ENCODE peak calls at places on chromosome 18, in five cellular contexts. X, I, U, D and S are unnamed samples.

GRCh38 chr18:63192885-63193349 is 126.7 kb downstream of the BCL2 start:
- DNase-seq in U (no peak), X (no peak), I (no peak), D (no peak), S (no peak)

GRCh38 chr18:51266736-51267135 is 69.3 kb upstream of the MEX3C start:
- DNase-seq in I (no peak), D (no peak), U (no peak), X (no peak), S (no peak)

GRCh38 chr18:58848685-58849084 is 16.0 kb upstream of the ZNF532 start:
- DNase-seq in I (no peak), D (no peak), U (no peak), X (no peak), S (no peak)

GRCh38 chr18:400466-400865 is 100.0 kb downstream of the COLEC12 start:
- DNase-seq in I (no peak), D (no peak), U (no peak), X (no peak), S (no peak)

GRCh38 chr18:25875574-25875973 is 214.8 kb downstream of the SS18 start:
- DNase-seq in I (no peak), D (peak; percentile 5), X (peak; percentile 29), U (no peak), S (no peak)

GRCh38 chr18:79852561-79853302 is 55.0 kb downstream of the KCNG2 start:
- DNase-seq in I (no peak), D (no peak), U (no peak), X (no peak), S (peak; percentile 36)

GRCh38 chr18:995641-996040 is 91.0 kb downstream of the ADCYAP1 start:
- DNase-seq in U (no peak), X (no peak), I (no peak), D (peak; percentile 34), S (no peak)

GRCh38 chr18:47754311-47755101 is 176.0 kb downstream of the SMAD2 start:
- DNase-seq in X (no peak), U (no peak), I (peak; percentile 71), D (no peak), S (peak; percentile 49)

GRCh38 chr18:12843420-12844346 is 40.4 kb downstream of the PTPN2 start:
- DNase-seq in U (no peak), D (no peak), X (no peak), I (no peak), S (no peak)

GRCh38 chr18:22188551-22189267 is 19.3 kb downstream of the GATA6 start:
- DNase-seq in U (no peak), I (no peak), D (no peak), X (peak; percentile 69), S (peak; percentile 91)

GRCh38 chr18:79664525-79665125 is 15.0 kb upstream of the CTDP1 start:
- DNase-seq in I (no peak), D (peak; percentile 61), X (no peak), U (no peak), S (no peak)

GRCh38 chr18:55300469-55301195 is 287.4 kb downstream of the TCF4 start:
- DNase-seq in D (no peak), U (no peak), I (no peak), X (no peak), S (no peak)

GRCh38 chr18:2050702-2051201 is 520.6 kb downstream of the METTL4 start:
- DNase-seq in I (no peak), U (no peak), X (no peak), D (peak; percentile 63), S (no peak)

GRCh38 chr18:47953471-47953931 is 23.0 kb upstream of the SMAD2 start:
- DNase-seq in X (peak; percentile 37), U (peak; percentile 37), D (peak; percentile 79), I (no peak), S (peak; percentile 61)

GRCh38 chr18:13446581-13447470 is 228.3 kb downstream of the LDLRAD4 start:
- DNase-seq in U (no peak), I (no peak), X (no peak), D (no peak), S (no peak)

GRCh38 chr18:10135302-10135926 is 221.6 kb downstream of the VAPA start:
- DNase-seq in U (no peak), D (no peak), X (no peak), I (no peak), S (no peak)

GRCh38 chr18:30889582-30890301 is 152.8 kb downstream of the DSC3 start:
- DNase-seq in I (no peak), X (no peak), U (no peak), D (peak; percentile 5), S (no peak)

GRCh38 chr18:53946561-53946960 is 277.9 kb downstream of the MBD2 start:
- DNase-seq in I (no peak), U (no peak), D (peak; percentile 44), X (no peak), S (no peak)

GRCh38 chr18:11495441-11495840 is 114.0 kb upstream of the SLC35G4 start:
- DNase-seq in U (no peak), D (no peak), I (no peak), X (no peak), S (no peak)

GRCh38 chr18:53864758-53865157 is 359.7 kb downstream of the MBD2 start:
- DNase-seq in U (no peak), I (no peak), D (no peak), X (no peak), S (no peak)

GRCh38 chr18:13614318-13614643 is 112.1 kb downstream of the FAM210A start:
- DNase-seq in I (no peak), U (no peak), D (no peak), X (no peak), S (no peak)

GRCh38 chr18:7221424-7222155 is 9.3 kb upstream of the LRRC30 start:
- DNase-seq in X (no peak), D (peak; percentile 34), I (peak; percentile 52), U (no peak), S (no peak)